ENCODE peak calls at places on chromosomes 11 and 22, in four cellular contexts. R is chondrocyte, G is activated T-cell treated with anti-CD3 and anti-CD28 coated beads for 48 hours, I is NCI-H1105. T is an unnamed sample.

GRCh38 chr22:49255741-49256318 is 571.8 kb downstream of the BRD1 start:
- DNase-seq in R (peak; percentile 62), G (no peak), I (no peak), T (no peak)

GRCh38 chr11:64675417-64676252 is 47.4 kb downstream of the NRXN2 start:
- DNase-seq in R (no peak), G (no peak), I (no peak), T (no peak)

GRCh38 chr22:35882226-35883027 is 146.2 kb downstream of the RBFOX2 start:
- DNase-seq in R (no peak), G (no peak), I (no peak), T (no peak)

GRCh38 chr11:89181111-89181510 is 3.4 kb downstream of the TYR start:
- DNase-seq in R (no peak), G (no peak), I (no peak), T (no peak)

GRCh38 chr11:68783216-68783821 is 32.0 kb upstream of the TESMIN start:
- DNase-seq in R (no peak), G (no peak), I (no peak), T (no peak)

GRCh38 chr22:47157093-47157420 is 394.6 kb downstream of the TBC1D22A start:
- DNase-seq in R (no peak), G (no peak), I (no peak), T (no peak)

GRCh38 chr11:69429716-69430491 is 51.6 kb upstream of the LINC01488 start:
- DNase-seq in R (peak; percentile 85), G (no peak), I (no peak), T (no peak)

GRCh38 chr22:29606320-29606719 is 2.9 kb downstream of the NF2 start:
- DNase-seq in R (no peak), G (no peak), I (no peak), T (no peak)

GRCh38 chr22:44971651-44972362 is 38.0 kb downstream of the PHF21B start:
- DNase-seq in R (no peak), G (no peak), I (no peak), T (no peak)

GRCh38 chr11:45089251-45089650 is 57.2 kb upstream of the PRDM11 start:
- DNase-seq in R (no peak), G (no peak), I (no peak), T (peak; percentile 86)

GRCh38 chr11:82989628-82990404 is 81.9 kb downstream of the RAB30 start:
- DNase-seq in R (no peak), G (no peak), I (no peak), T (no peak)

GRCh38 chr22:31575190-31575589 is 78.9 kb downstream of the SFI1 start:
- DNase-seq in R (no peak), G (no peak), I (no peak), T (no peak)

GRCh38 chr11:34636127-34636526 is 15.2 kb downstream of the EHF start:
- DNase-seq in R (no peak), G (no peak), I (no peak), T (no peak)

GRCh38 chr11:20021771-20022362 is 138.4 kb downstream of the DBX1 start:
- DNase-seq in R (no peak), G (no peak), I (no peak), T (no peak)